ENCODE peak calls at places on chromosomes 13 and 19, in five cellular contexts. One of them, this sample, is unnamed.

GRCh38 chr19:29075149-29075548 is 137.8 kb downstream of the UQCRFS1 start:
- DNase-seq in iris pigment epithelial cell: no peak
- DNase-seq in COR-L47: no peak
- DNase-seq in KG1: no peak
- DNase-seq in Right ventricle myocardium superior: no peak
- DNase-seq in this sample: peak

GRCh38 chr19:1097810-1098176 is 2.6 kb upstream of the POLR2E start:
- DNase-seq in KG1: no peak
- DNase-seq in iris pigment epithelial cell: no peak
- DNase-seq in COR-L47: no peak
- DNase-seq in Right ventricle myocardium superior: no peak
- DNase-seq in this sample: no peak

GRCh38 chr13:78401833-78402232 is 201.5 kb downstream of the POU4F1 start:
- DNase-seq in COR-L47: peak
- DNase-seq in Right ventricle myocardium superior: no peak
- DNase-seq in KG1: no peak
- DNase-seq in iris pigment epithelial cell: no peak
- DNase-seq in this sample: no peak

GRCh38 chr13:22793598-22794134 is 387.1 kb upstream of the SGCG start:
- DNase-seq in iris pigment epithelial cell: peak
- DNase-seq in KG1: no peak
- DNase-seq in Right ventricle myocardium superior: no peak
- DNase-seq in COR-L47: no peak
- DNase-seq in this sample: no peak

GRCh38 chr13:34376483-34376882 is 558.5 kb downstream of the RFC3 start:
- DNase-seq in COR-L47: no peak
- DNase-seq in KG1: no peak
- DNase-seq in iris pigment epithelial cell: no peak
- DNase-seq in Right ventricle myocardium superior: no peak
- DNase-seq in this sample: no peak

GRCh38 chr19:55251296-55252081 is 7.3 kb downstream of the PPP6R1 start:
- DNase-seq in KG1: peak
- DNase-seq in iris pigment epithelial cell: peak
- DNase-seq in Right ventricle myocardium superior: no peak
- DNase-seq in COR-L47: no peak
- DNase-seq in this sample: peak

GRCh38 chr13:31433756-31434155 is 234.0 kb downstream of the B3GLCT start:
- DNase-seq in KG1: no peak
- DNase-seq in Right ventricle myocardium superior: no peak
- DNase-seq in iris pigment epithelial cell: no peak
- DNase-seq in COR-L47: no peak
- DNase-seq in this sample: no peak

GRCh38 chr13:62687727-62688126 is 1272.1 kb upstream of the PCDH20 start:
- DNase-seq in KG1: no peak
- DNase-seq in Right ventricle myocardium superior: no peak
- DNase-seq in COR-L47: no peak
- DNase-seq in iris pigment epithelial cell: no peak
- DNase-seq in this sample: no peak

GRCh38 chr13:32316030-32316344 is 679 bp downstream of the BRCA2 start:
- DNase-seq in COR-L47: no peak
- DNase-seq in KG1: peak
- DNase-seq in iris pigment epithelial cell: no peak
- DNase-seq in Right ventricle myocardium superior: no peak
- DNase-seq in this sample: no peak

GRCh38 chr13:19957320-19958118 is 1.0 kb upstream of the ZMYM2 start:
- DNase-seq in KG1: peak
- DNase-seq in COR-L47: peak
- DNase-seq in Right ventricle myocardium superior: peak
- DNase-seq in iris pigment epithelial cell: peak
- DNase-seq in this sample: peak

GRCh38 chr19:52646571-52647222 is 8.5 kb upstream of the ZNF83 start:
- DNase-seq in Right ventricle myocardium superior: no peak
- DNase-seq in iris pigment epithelial cell: no peak
- DNase-seq in COR-L47: no peak
- DNase-seq in KG1: peak
- DNase-seq in this sample: no peak

GRCh38 chr19:6528544-6529121 is 2.2 kb upstream of the TNFSF9 start:
- DNase-seq in Right ventricle myocardium superior: peak
- DNase-seq in COR-L47: no peak
- DNase-seq in KG1: no peak
- DNase-seq in iris pigment epithelial cell: no peak
- DNase-seq in this sample: no peak

GRCh38 chr19:3670796-3671679 is 29.2 kb downstream of the PIP5K1C start:
- DNase-seq in COR-L47: no peak
- DNase-seq in iris pigment epithelial cell: peak
- DNase-seq in KG1: peak
- DNase-seq in Right ventricle myocardium superior: peak
- DNase-seq in this sample: peak

GRCh38 chr19:7849631-7850428 is 19.8 kb downstream of the EVI5L start:
- DNase-seq in KG1: no peak
- DNase-seq in iris pigment epithelial cell: no peak
- DNase-seq in COR-L47: no peak
- DNase-seq in Right ventricle myocardium superior: no peak
- DNase-seq in this sample: peak

GRCh38 chr19:16306728-16307402 is 17.8 kb upstream of the KLF2 start:
- DNase-seq in KG1: no peak
- DNase-seq in COR-L47: no peak
- DNase-seq in iris pigment epithelial cell: no peak
- DNase-seq in Right ventricle myocardium superior: no peak
- DNase-seq in this sample: peak

GRCh38 chr13:27336005-27336673 is 65.5 kb downstream of the RASL11A start:
- DNase-seq in COR-L47: no peak
- DNase-seq in iris pigment epithelial cell: peak
- DNase-seq in Right ventricle myocardium superior: no peak
- DNase-seq in KG1: no peak
- DNase-seq in this sample: no peak

GRCh38 chr13:33233547-33233946 is 52.0 kb downstream of the STARD13 start:
- DNase-seq in KG1: no peak
- DNase-seq in COR-L47: no peak
- DNase-seq in iris pigment epithelial cell: no peak
- DNase-seq in Right ventricle myocardium superior: peak
- DNase-seq in this sample: no peak

GRCh38 chr13:48896312-48896711 is 79.4 kb upstream of the FNDC3A start:
- DNase-seq in iris pigment epithelial cell: peak
- DNase-seq in COR-L47: no peak
- DNase-seq in KG1: no peak
- DNase-seq in Right ventricle myocardium superior: no peak
- DNase-seq in this sample: no peak

GRCh38 chr19:5799247-5800241 is 5.3 kb upstream of the NRTN start:
- DNase-seq in COR-L47: no peak
- DNase-seq in Right ventricle myocardium superior: peak
- DNase-seq in iris pigment epithelial cell: no peak
- DNase-seq in KG1: peak
- DNase-seq in this sample: no peak

GRCh38 chr19:13884726-13885591 is 8.0 kb downstream of the NANOS3 start:
- DNase-seq in COR-L47: peak
- DNase-seq in KG1: no peak
- DNase-seq in Right ventricle myocardium superior: no peak
- DNase-seq in iris pigment epithelial cell: no peak
- DNase-seq in this sample: peak

GRCh38 chr13:39016789-39017188 is 21.1 kb downstream of the PROSER1 start:
- DNase-seq in Right ventricle myocardium superior: no peak
- DNase-seq in iris pigment epithelial cell: peak
- DNase-seq in COR-L47: peak
- DNase-seq in KG1: no peak
- DNase-seq in this sample: no peak

GRCh38 chr13:80168089-80168850 is 172.7 kb downstream of the SPRY2 start:
- DNase-seq in Right ventricle myocardium superior: no peak
- DNase-seq in KG1: peak
- DNase-seq in iris pigment epithelial cell: peak
- DNase-seq in COR-L47: no peak
- DNase-seq in this sample: no peak

GRCh38 chr13:25468330-25469178 is 96.8 kb downstream of the ATP8A2 start:
- DNase-seq in Right ventricle myocardium superior: no peak
- DNase-seq in iris pigment epithelial cell: no peak
- DNase-seq in KG1: no peak
- DNase-seq in COR-L47: peak
- DNase-seq in this sample: no peak

GRCh38 chr13:89845874-89846273 is 1501.6 kb upstream of the MIR17HG start:
- DNase-seq in KG1: no peak
- DNase-seq in Right ventricle myocardium superior: no peak
- DNase-seq in COR-L47: no peak
- DNase-seq in iris pigment epithelial cell: no peak
- DNase-seq in this sample: no peak

GRCh38 chr19:5676105-5676671 is 4.1 kb downstream of the MICOS13 start:
- DNase-seq in COR-L47: no peak
- DNase-seq in KG1: no peak
- DNase-seq in Right ventricle myocardium superior: no peak
- DNase-seq in iris pigment epithelial cell: no peak
- DNase-seq in this sample: no peak

GRCh38 chr13:94641432-94641941 is 39.8 kb downstream of the GPR180 start:
- DNase-seq in iris pigment epithelial cell: peak
- DNase-seq in KG1: no peak
- DNase-seq in COR-L47: peak
- DNase-seq in Right ventricle myocardium superior: no peak
- DNase-seq in this sample: no peak

GRCh38 chr13:113442354-113442984 is 10.8 kb downstream of the ADPRHL1 start:
- DNase-seq in KG1: no peak
- DNase-seq in iris pigment epithelial cell: no peak
- DNase-seq in COR-L47: no peak
- DNase-seq in Right ventricle myocardium superior: peak
- DNase-seq in this sample: peak

GRCh38 chr19:39444598-39445257 is 654 bp upstream of the SUPT5H start:
- DNase-seq in COR-L47: no peak
- DNase-seq in Right ventricle myocardium superior: no peak
- DNase-seq in iris pigment epithelial cell: peak
- DNase-seq in KG1: no peak
- DNase-seq in this sample: no peak

GRCh38 chr19:49570138-49570856 is 10.1 kb downstream of the NOSIP start:
- DNase-seq in COR-L47: peak
- DNase-seq in iris pigment epithelial cell: peak
- DNase-seq in KG1: peak
- DNase-seq in Right ventricle myocardium superior: peak
- DNase-seq in this sample: no peak

GRCh38 chr13:38577048-38577447 is 109.8 kb upstream of the FREM2 start:
- DNase-seq in Right ventricle myocardium superior: no peak
- DNase-seq in KG1: no peak
- DNase-seq in iris pigment epithelial cell: peak
- DNase-seq in COR-L47: no peak
- DNase-seq in this sample: no peak

GRCh38 chr19:12749938-12750521 is 1.6 kb upstream of the BEST2 start:
- DNase-seq in Right ventricle myocardium superior: no peak
- DNase-seq in COR-L47: no peak
- DNase-seq in iris pigment epithelial cell: peak
- DNase-seq in KG1: no peak
- DNase-seq in this sample: no peak

GRCh38 chr13:32901994-32902780 is 114.0 kb upstream of the KL start:
- DNase-seq in KG1: no peak
- DNase-seq in COR-L47: no peak
- DNase-seq in iris pigment epithelial cell: peak
- DNase-seq in Right ventricle myocardium superior: peak
- DNase-seq in this sample: no peak

GRCh38 chr13:31807090-31807541 is 67.8 kb downstream of the RXFP2 start:
- DNase-seq in KG1: no peak
- DNase-seq in Right ventricle myocardium superior: no peak
- DNase-seq in COR-L47: peak
- DNase-seq in iris pigment epithelial cell: peak
- DNase-seq in this sample: no peak

GRCh38 chr13:32267836-32268439 is 47.2 kb downstream of the ZAR1L start:
- DNase-seq in Right ventricle myocardium superior: no peak
- DNase-seq in COR-L47: peak
- DNase-seq in iris pigment epithelial cell: peak
- DNase-seq in KG1: no peak
- DNase-seq in this sample: no peak

GRCh38 chr19:16355293-16356043 is 30.8 kb downstream of the KLF2 start:
- DNase-seq in KG1: no peak
- DNase-seq in iris pigment epithelial cell: peak
- DNase-seq in Right ventricle myocardium superior: peak
- DNase-seq in COR-L47: no peak
- DNase-seq in this sample: peak

GRCh38 chr13:50384724-50385123 is 369.5 kb downstream of the KCNRG start:
- DNase-seq in Right ventricle myocardium superior: no peak
- DNase-seq in COR-L47: no peak
- DNase-seq in KG1: no peak
- DNase-seq in iris pigment epithelial cell: no peak
- DNase-seq in this sample: no peak